ENCODE peak calls at places on chromosome 12, in four cellular contexts. T is stimulated activated CD4-positive, alpha-beta T cell treated with anti-CD3 and anti-CD28 coated beads, Interleukin-2, amount 100 ng/mL, for 24 hours; J is glutamatergic neuron; E is SK-N-SH. U is an unnamed sample.
A peak's percentile ranks its signal among the peaks of the same experiment; 100 is the strongest.

GRCh38 chr12:49201595-49202295 is 12.9 kb upstream of the TUBA1A start:
- DNase-seq in T (no peak), J (no peak), E (peak; percentile 56), U (no peak)

GRCh38 chr12:14802961-14803829 is at the start of the genes C12orf60 and WBP11:
- DNase-seq in T (peak; percentile 87), J (peak; percentile 84), E (peak; percentile 89), U (peak; percentile 92)

GRCh38 chr12:87667378-87667777 is 361.8 kb downstream of the C12orf50 start:
- DNase-seq in T (no peak), J (no peak), E (no peak), U (no peak)

GRCh38 chr12:32005496-32006125 is 46.4 kb downstream of the RESF1 start:
- DNase-seq in T (no peak), J (no peak), E (no peak), U (no peak)

GRCh38 chr12:75706786-75707605 is 195.6 kb upstream of the KRR1 start:
- DNase-seq in T (no peak), J (no peak), E (peak; percentile 29), U (no peak)

GRCh38 chr12:31322651-31323248 is 3.2 kb downstream of the SINHCAF start:
- DNase-seq in T (no peak), J (no peak), E (no peak), U (no peak)

GRCh38 chr12:102957339-102958050 is at the start of gene ASCL1:
- DNase-seq in T (no peak), J (peak; percentile 55), E (peak; percentile 83), U (peak; percentile 81)

GRCh38 chr12:46401703-46402102 is 29.1 kb upstream of the SLC38A2 start:
- DNase-seq in T (no peak), J (no peak), E (no peak), U (no peak)

GRCh38 chr12:84131076-84131475 is 781.5 kb downstream of the SLC6A15 start:
- DNase-seq in T (no peak), J (no peak), E (no peak), U (no peak)

GRCh38 chr12:82359115-82359478 is 768 bp downstream of the METTL25 start:
- DNase-seq in T (no peak), J (peak; percentile 22), E (peak; percentile 44), U (peak; percentile 56)

U was measured in ecto neural progenitor cell.